ENCODE peak calls at places on chromosomes 6 and 20, in six cellular contexts. One of them, this sample, is unnamed.

GRCh38 chr6:122322824-122323223 is 76.6 kb upstream of the HSF2 start:
- ATAC-seq in GM12878: peak
- ATAC-seq in K562: no peak
- ATAC-seq in HepG2: no peak
- ATAC-seq in A549: no peak
- ATAC-seq in upper lobe of left lung: no peak
- ATAC-seq in this sample: peak

GRCh38 chr20:23776067-23776771 is 25.5 kb upstream of the CST1 start:
- ATAC-seq in HepG2: peak
- ATAC-seq in A549: no peak
- ATAC-seq in upper lobe of left lung: no peak
- ATAC-seq in GM12878: no peak
- ATAC-seq in K562: no peak
- ATAC-seq in this sample: no peak

GRCh38 chr20:53061709-53062108 is 89.6 kb downstream of the TSHZ2 start:
- ATAC-seq in GM12878: no peak
- ATAC-seq in A549: no peak
- ATAC-seq in K562: no peak
- ATAC-seq in HepG2: no peak
- ATAC-seq in upper lobe of left lung: no peak
- ATAC-seq in this sample: no peak

GRCh38 chr20:6886065-6886729 is 118.7 kb downstream of the BMP2 start:
- ATAC-seq in GM12878: peak
- ATAC-seq in upper lobe of left lung: no peak
- ATAC-seq in A549: no peak
- ATAC-seq in HepG2: no peak
- ATAC-seq in K562: no peak
- ATAC-seq in this sample: no peak

GRCh38 chr6:25333471-25333870 is 54.3 kb downstream of the CARMIL1 start:
- ATAC-seq in K562: no peak
- ATAC-seq in GM12878: no peak
- ATAC-seq in A549: no peak
- ATAC-seq in HepG2: no peak
- ATAC-seq in upper lobe of left lung: no peak
- ATAC-seq in this sample: no peak

GRCh38 chr20:51128198-51128597 is 105.3 kb upstream of the KCNG1 start:
- ATAC-seq in upper lobe of left lung: no peak
- ATAC-seq in GM12878: peak
- ATAC-seq in K562: no peak
- ATAC-seq in HepG2: no peak
- ATAC-seq in A549: peak
- ATAC-seq in this sample: no peak

GRCh38 chr6:217048-217659 is 75.1 kb upstream of the DUSP22 start:
- ATAC-seq in A549: peak
- ATAC-seq in upper lobe of left lung: no peak
- ATAC-seq in K562: peak
- ATAC-seq in HepG2: peak
- ATAC-seq in GM12878: peak
- ATAC-seq in this sample: no peak

GRCh38 chr6:26043389-26044139 is 43.7 kb upstream of the HFE start:
- ATAC-seq in A549: peak
- ATAC-seq in GM12878: peak
- ATAC-seq in K562: no peak
- ATAC-seq in upper lobe of left lung: peak
- ATAC-seq in HepG2: peak
- ATAC-seq in this sample: peak

GRCh38 chr6:90183587-90184333 is 112.9 kb downstream of the BACH2 start:
- ATAC-seq in GM12878: no peak
- ATAC-seq in A549: no peak
- ATAC-seq in upper lobe of left lung: no peak
- ATAC-seq in HepG2: no peak
- ATAC-seq in K562: no peak
- ATAC-seq in this sample: no peak

GRCh38 chr6:34964564-34964963 is 75.5 kb downstream of the ANKS1A start:
- ATAC-seq in K562: no peak
- ATAC-seq in HepG2: no peak
- ATAC-seq in A549: no peak
- ATAC-seq in upper lobe of left lung: no peak
- ATAC-seq in GM12878: no peak
- ATAC-seq in this sample: peak

GRCh38 chr20:51008718-51009117 is 14.2 kb downstream of the KCNG1 start:
- ATAC-seq in HepG2: no peak
- ATAC-seq in upper lobe of left lung: no peak
- ATAC-seq in GM12878: no peak
- ATAC-seq in A549: no peak
- ATAC-seq in K562: no peak
- ATAC-seq in this sample: no peak

GRCh38 chr6:6810727-6811126 is 222.2 kb downstream of the LY86 start:
- ATAC-seq in A549: peak
- ATAC-seq in HepG2: peak
- ATAC-seq in K562: no peak
- ATAC-seq in GM12878: peak
- ATAC-seq in upper lobe of left lung: no peak
- ATAC-seq in this sample: no peak

GRCh38 chr20:58229198-58229802 is 847 bp upstream of the ANKRD60 start:
- ATAC-seq in HepG2: no peak
- ATAC-seq in A549: no peak
- ATAC-seq in GM12878: no peak
- ATAC-seq in K562: no peak
- ATAC-seq in upper lobe of left lung: no peak
- ATAC-seq in this sample: no peak

GRCh38 chr6:11258260-11259237 is 26.1 kb upstream of the NEDD9 start:
- ATAC-seq in GM12878: peak
- ATAC-seq in K562: no peak
- ATAC-seq in upper lobe of left lung: peak
- ATAC-seq in A549: no peak
- ATAC-seq in HepG2: peak
- ATAC-seq in this sample: no peak

GRCh38 chr6:16729183-16729696 is 32.0 kb downstream of the ATXN1 start:
- ATAC-seq in GM12878: no peak
- ATAC-seq in HepG2: peak
- ATAC-seq in K562: no peak
- ATAC-seq in upper lobe of left lung: no peak
- ATAC-seq in A549: peak
- ATAC-seq in this sample: no peak

GRCh38 chr20:53606364-53606985 is 12.8 kb upstream of the ZNF217 start:
- ATAC-seq in GM12878: no peak
- ATAC-seq in K562: no peak
- ATAC-seq in HepG2: no peak
- ATAC-seq in upper lobe of left lung: no peak
- ATAC-seq in A549: no peak
- ATAC-seq in this sample: no peak

GRCh38 chr20:57167971-57168693 is 98.3 kb downstream of the BMP7 start:
- ATAC-seq in GM12878: no peak
- ATAC-seq in K562: no peak
- ATAC-seq in HepG2: no peak
- ATAC-seq in A549: no peak
- ATAC-seq in upper lobe of left lung: no peak
- ATAC-seq in this sample: no peak

GRCh38 chr6:112571486-112571885 is 224.4 kb downstream of the RFPL4B start:
- ATAC-seq in HepG2: no peak
- ATAC-seq in K562: no peak
- ATAC-seq in GM12878: no peak
- ATAC-seq in A549: no peak
- ATAC-seq in upper lobe of left lung: no peak
- ATAC-seq in this sample: no peak

GRCh38 chr6:53309059-53309896 is 39.5 kb downstream of the ELOVL5 start:
- ATAC-seq in GM12878: peak
- ATAC-seq in HepG2: peak
- ATAC-seq in upper lobe of left lung: peak
- ATAC-seq in A549: peak
- ATAC-seq in K562: peak
- ATAC-seq in this sample: peak

GRCh38 chr6:32192608-32193039 is at the start of gene GPSM3:
- ATAC-seq in upper lobe of left lung: no peak
- ATAC-seq in A549: no peak
- ATAC-seq in GM12878: no peak
- ATAC-seq in K562: no peak
- ATAC-seq in HepG2: no peak
- ATAC-seq in this sample: no peak

GRCh38 chr6:135870722-135871121 is 19.2 kb downstream of the PDE7B start:
- ATAC-seq in K562: no peak
- ATAC-seq in upper lobe of left lung: no peak
- ATAC-seq in HepG2: no peak
- ATAC-seq in GM12878: no peak
- ATAC-seq in A549: peak
- ATAC-seq in this sample: no peak

GRCh38 chr6:100393493-100393892 is 71.2 kb downstream of the SIM1 start:
- ATAC-seq in K562: no peak
- ATAC-seq in HepG2: no peak
- ATAC-seq in A549: no peak
- ATAC-seq in GM12878: no peak
- ATAC-seq in upper lobe of left lung: no peak
- ATAC-seq in this sample: no peak

DNA sequence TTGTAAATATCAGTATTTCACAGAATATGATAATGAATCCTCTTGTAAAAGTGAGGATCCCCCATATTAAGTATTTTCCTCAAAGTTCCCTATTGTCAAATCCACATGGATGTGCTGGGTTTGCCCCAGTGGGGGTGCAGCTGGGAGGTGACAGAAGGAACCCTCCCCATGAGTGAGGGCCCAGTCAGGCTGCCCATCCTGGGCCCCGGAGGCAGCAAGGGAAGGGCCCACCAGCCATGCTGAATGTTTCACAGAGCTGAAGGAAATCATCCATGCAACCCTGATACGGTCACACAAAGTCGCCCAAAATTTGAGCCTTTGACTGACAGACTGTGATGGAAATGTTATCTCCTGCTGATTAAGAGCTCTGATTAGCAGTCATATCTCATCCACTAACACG is 39.7 kb downstream of the FRMD1 start:
- ATAC-seq in HepG2: no peak
- ATAC-seq in K562: no peak
- ATAC-seq in GM12878: no peak
- ATAC-seq in upper lobe of left lung: no peak
- ATAC-seq in A549: no peak
- ATAC-seq in this sample: no peak
- TF ChIP-seq POLR2A in HepG2: no peak
- TF ChIP-seq POLR2A in K562: no peak
- TF ChIP-seq POLR2A in GM12878: no peak
- TF ChIP-seq POLR2A in upper lobe of left lung: no peak
- TF ChIP-seq POLR2A in A549: no peak
- TF ChIP-seq POLR2A in this sample: no peak

DNA sequence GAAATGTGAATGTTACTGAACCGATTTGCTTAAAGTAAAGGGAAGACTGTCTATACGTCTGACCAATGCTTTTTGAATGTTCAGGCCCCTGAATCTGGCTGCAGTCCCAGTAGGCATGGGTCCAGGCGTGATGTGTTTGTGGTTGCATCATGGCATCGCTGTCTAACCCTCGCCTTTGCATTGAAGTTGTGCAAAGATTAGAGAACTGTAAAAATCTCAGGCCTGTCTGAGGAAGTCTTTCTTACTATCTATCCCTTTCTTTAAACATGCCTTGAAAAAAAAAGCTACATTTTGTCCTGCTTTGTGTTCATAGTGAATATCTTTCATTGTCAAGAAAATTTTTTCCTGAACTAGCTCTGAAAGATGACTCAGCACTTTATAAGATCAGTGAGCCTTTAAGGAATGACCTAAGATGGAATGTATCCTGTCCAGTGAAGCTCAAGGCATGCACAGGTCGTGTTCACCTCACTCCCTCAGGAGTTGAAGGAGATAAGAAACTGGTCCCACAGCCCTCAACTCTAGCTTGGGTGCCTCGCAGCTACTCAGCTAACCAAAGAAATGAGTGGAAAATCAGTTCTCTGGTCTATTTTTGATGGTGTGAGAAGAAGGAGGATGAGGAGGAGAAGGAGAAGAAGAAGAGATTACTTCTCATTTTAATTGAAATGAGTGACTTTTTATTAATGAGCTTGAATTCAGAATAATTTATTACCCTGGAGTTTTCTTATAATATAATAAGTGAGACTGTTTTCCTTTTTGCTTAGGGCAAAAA is 48.6 kb downstream of the TPD52L1 start:
- ATAC-seq in HepG2: no peak
- ATAC-seq in K562: peak
- ATAC-seq in GM12878: no peak
- ATAC-seq in upper lobe of left lung: no peak
- ATAC-seq in A549: peak
- ATAC-seq in this sample: no peak
- TF ChIP-seq EP300 in HepG2: no peak
- TF ChIP-seq EP300 in K562: no peak
- TF ChIP-seq EP300 in GM12878: no peak
- TF ChIP-seq EP300 in upper lobe of left lung: no peak
- TF ChIP-seq EP300 in A549: peak
- TF ChIP-seq EP300 in this sample: no peak

GRCh38 chr6:30344191-30344867 is 627 bp upstream of the RPP21 start:
- ATAC-seq in K562: peak
- ATAC-seq in A549: peak
- ATAC-seq in HepG2: peak
- ATAC-seq in upper lobe of left lung: no peak
- ATAC-seq in GM12878: no peak
- ATAC-seq in this sample: no peak

GRCh38 chr6:30345852-30346251 is 896 bp downstream of the RPP21 start:
- ATAC-seq in A549: no peak
- ATAC-seq in upper lobe of left lung: no peak
- ATAC-seq in GM12878: no peak
- ATAC-seq in K562: no peak
- ATAC-seq in HepG2: no peak
- ATAC-seq in this sample: no peak

GRCh38 chr6:30341728-30342127 is 3.2 kb upstream of the RPP21 start:
- ATAC-seq in GM12878: no peak
- ATAC-seq in HepG2: no peak
- ATAC-seq in A549: no peak
- ATAC-seq in upper lobe of left lung: no peak
- ATAC-seq in K562: no peak
- ATAC-seq in this sample: no peak

GRCh38 chr6:30341249-30341648 is 3.7 kb upstream of the RPP21 start:
- ATAC-seq in HepG2: no peak
- ATAC-seq in upper lobe of left lung: no peak
- ATAC-seq in K562: no peak
- ATAC-seq in GM12878: no peak
- ATAC-seq in A549: no peak
- ATAC-seq in this sample: no peak

GRCh38 chr6:30344868-30345671 is at the start of gene RPP21:
- ATAC-seq in A549: peak
- ATAC-seq in upper lobe of left lung: peak
- ATAC-seq in K562: peak
- ATAC-seq in HepG2: peak
- ATAC-seq in GM12878: peak
- ATAC-seq in this sample: peak
- TF ChIP-seq POLR2A in A549: peak
- TF ChIP-seq POLR2A in upper lobe of left lung: peak
- TF ChIP-seq POLR2A in K562: peak
- TF ChIP-seq POLR2A in HepG2: peak
- TF ChIP-seq POLR2A in GM12878: peak
- TF ChIP-seq POLR2A in this sample: peak

GRCh38 chr20:49928411-49929141 is 7.6 kb upstream of the RNF114 start:
- ATAC-seq in upper lobe of left lung: peak
- ATAC-seq in K562: peak
- ATAC-seq in GM12878: peak
- ATAC-seq in A549: peak
- ATAC-seq in HepG2: peak
- ATAC-seq in this sample: peak
- TF ChIP-seq EP300 in upper lobe of left lung: no peak
- TF ChIP-seq EP300 in K562: peak
- TF ChIP-seq EP300 in GM12878: no peak
- TF ChIP-seq EP300 in A549: no peak
- TF ChIP-seq EP300 in HepG2: no peak
- TF ChIP-seq EP300 in this sample: no peak

DNA sequence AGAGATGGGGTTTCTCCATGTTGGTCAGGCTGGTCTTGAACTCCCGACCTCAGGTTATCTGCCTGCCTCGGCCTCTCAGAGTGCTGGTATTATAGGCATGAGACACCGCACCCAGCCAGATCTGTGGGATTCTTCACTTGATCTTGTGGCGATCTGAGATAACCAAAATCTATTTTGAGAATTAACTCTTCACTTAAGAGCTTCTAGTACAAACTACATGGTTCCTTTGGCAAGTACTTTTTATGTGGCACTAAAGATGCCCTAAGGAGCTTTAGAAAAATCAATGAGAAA is 37.8 kb upstream of the TFB1M start:
- ATAC-seq in upper lobe of left lung: no peak
- ATAC-seq in A549: no peak
- ATAC-seq in GM12878: no peak
- ATAC-seq in K562: no peak
- ATAC-seq in HepG2: no peak
- ATAC-seq in this sample: no peak
- TF ChIP-seq POLR2A in upper lobe of left lung: no peak
- TF ChIP-seq POLR2A in A549: no peak
- TF ChIP-seq POLR2A in GM12878: no peak
- TF ChIP-seq POLR2A in K562: no peak
- TF ChIP-seq POLR2A in HepG2: no peak
- TF ChIP-seq POLR2A in this sample: no peak

This sample was measured in gastroesophageal sphincter.